ENCODE peak calls at places on chromosomes 16 and 17, in nine cellular contexts. V, W, U, Q, S, K, Y, H and X are unnamed samples.

GRCh38 chr17:77346765-77347164 is 206.0 kb downstream of the SEC14L1 start:
- DNase-seq in V (no peak), W (peak), U (no peak), Q (no peak), S (no peak), K (no peak), Y (no peak), H (no peak), X (no peak)

GRCh38 chr17:63495471-63495870 is 18.6 kb downstream of the ACE start:
- DNase-seq in V (no peak), W (no peak), U (no peak), Q (no peak), S (no peak), K (no peak), Y (no peak), H (no peak), X (no peak)

GRCh38 chr17:7882068-7882467 is 6.5 kb upstream of the CHD3 start:
- DNase-seq in V (no peak), W (no peak), U (no peak), Q (no peak), S (no peak), K (no peak), Y (no peak), H (peak), X (no peak)

GRCh38 chr17:66636111-66636510 is 198.8 kb upstream of the CACNG5 start:
- DNase-seq in V (no peak), W (no peak), U (peak), Q (no peak), S (no peak), K (peak), Y (no peak), H (no peak), X (no peak)

GRCh38 chr16:69443809-69444611 is 19.6 kb downstream of the CYB5B start:
- DNase-seq in V (peak), W (no peak), U (peak), Q (no peak), S (no peak), K (peak), Y (no peak), H (no peak), X (peak)

GRCh38 chr17:57864273-57864672 is 14.4 kb upstream of the MRPS23 start:
- DNase-seq in V (no peak), W (no peak), U (no peak), Q (no peak), S (no peak), K (no peak), Y (no peak), H (no peak), X (no peak)

GRCh38 chr16:75555213-75555706 is 792 bp downstream of the TMEM231 start:
- DNase-seq in V (peak), W (peak), U (peak), Q (no peak), S (peak), K (peak), Y (peak), H (peak), X (peak)

GRCh38 chr17:15928286-15928785 is 16.6 kb upstream of the ADORA2B start:
- DNase-seq in V (no peak), W (no peak), U (no peak), Q (no peak), S (no peak), K (no peak), Y (no peak), H (no peak), X (no peak)

GRCh38 chr16:49524578-49525315 is 151.1 kb downstream of the C16orf78 start:
- DNase-seq in V (no peak), W (no peak), U (no peak), Q (no peak), S (no peak), K (no peak), Y (no peak), H (no peak), X (no peak)